ENCODE peak calls at places on chromosome 14, in four cellular contexts. K is HCT116, V is body of pancreas, G is pancreas. N is an unnamed sample. For H3K27me3, the result is how much of the 10 kb centered on the place peaks cover.

GRCh38 chr14:104135121-104135903 is 3.1 kb upstream of the KIF26A start:
- DNase-seq in K (no peak), V (no peak), G (peak), N (no peak)

GRCh38 chr14:65637780-65638179 is 225.2 kb downstream of the FUT8 start:
- DNase-seq in K (no peak), V (no peak), G (no peak), N (no peak)

GRCh38 chr14:95092723-95093122 is 64.6 kb downstream of the DICER1 start:
- DNase-seq in K (no peak), V (no peak), G (no peak), N (no peak)

GRCh38 chr14:100476012-100476822 is 111.0 kb downstream of the BEGAIN start:
- DNase-seq in K (peak), V (peak), G (peak), N (no peak)

GRCh38 chr14:23217621-23218020 is 20.1 kb upstream of the RNF212B start:
- DNase-seq in K (no peak), V (no peak), G (no peak), N (no peak)

GRCh38 chr14:75334191-75335051 is 55.8 kb downstream of the FOS start:
- DNase-seq in K (no peak), V (peak), G (no peak), N (peak)

GRCh38 chr14:91163316-91163715 is 49.4 kb downstream of the DGLUCY start:
- DNase-seq in K (no peak), V (peak), G (no peak), N (no peak)

GRCh38 chr14:76955575-76956252 is 72.8 kb downstream of the IRF2BPL start:
- DNase-seq in K (no peak), V (peak), G (no peak), N (peak)

GRCh38 chr14:22314183-22314820 is 274.7 kb downstream of the DAD1 start:
- DNase-seq in K (peak), V (peak), G (no peak), N (no peak)

GRCh38 chr14:61217516-61217915 is 63.6 kb downstream of the TMEM30B start:
- DNase-seq in K (no peak), V (no peak), G (no peak), N (no peak)

GRCh38 chr14:61219673-61220072 is 61.5 kb downstream of the TMEM30B start:
- DNase-seq in K (no peak), V (no peak), G (no peak), N (no peak)

GRCh38 chr14:61218765-61219164 is 62.4 kb downstream of the TMEM30B start:
- DNase-seq in K (no peak), V (no peak), G (no peak), N (no peak)

GRCh38 chr14:61219256-61219655 is 61.9 kb downstream of the TMEM30B start:
- DNase-seq in K (no peak), V (no peak), G (no peak), N (no peak)

DNA sequence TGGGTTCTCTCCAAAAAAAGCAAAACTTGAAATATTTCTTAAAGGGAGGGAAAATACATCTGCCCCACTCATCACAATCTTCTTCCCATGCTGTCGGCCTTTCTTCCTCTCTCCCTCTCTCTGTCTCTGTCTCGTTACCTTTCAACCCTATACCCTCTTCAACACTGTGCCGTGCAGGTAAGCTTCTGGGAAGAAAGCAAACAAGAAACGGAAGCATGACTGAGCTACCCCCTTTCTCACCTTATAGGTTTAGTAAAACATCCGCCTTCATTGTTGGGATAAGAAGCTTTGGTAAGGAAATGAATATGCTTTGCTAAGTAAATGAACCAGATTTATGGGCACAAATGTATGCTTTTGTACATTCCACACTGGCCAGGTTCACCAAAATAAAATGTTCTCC is 63.0 kb downstream of the TMEM30B start:
- DNase-seq in K (no peak), V (no peak), G (no peak), N (no peak)
- H3K27me3 ChIP-seq in K (under half), V (under half), G (under half), N (under half)

GRCh38 chr14:55071870-55072640 is 20.6 kb downstream of the MAPK1IP1L start:
- DNase-seq in K (no peak), V (no peak), G (no peak), N (no peak)
- H3K27ac ChIP-seq in K (no peak), V (no peak), G (no peak), N (no peak)

DNA sequence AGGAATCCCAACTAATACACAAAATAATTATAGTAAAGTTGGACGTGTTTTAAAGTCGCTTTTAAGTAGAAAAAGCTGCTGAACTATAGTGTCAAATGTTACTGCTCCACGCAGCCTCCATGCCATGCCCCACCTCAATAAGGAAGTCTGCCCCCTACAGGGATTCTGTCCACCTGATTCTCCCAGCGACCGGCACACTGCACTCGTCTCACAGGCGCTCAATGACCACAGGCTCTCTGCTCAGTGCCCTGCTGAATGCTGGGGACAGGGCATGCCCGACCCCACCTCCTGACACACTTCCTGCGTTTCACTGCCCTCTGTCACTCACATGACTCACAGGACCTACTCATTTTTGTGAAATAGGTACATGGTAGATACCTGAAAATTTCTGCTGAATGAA is 48.9 kb downstream of the BDKRB1 start:
- DNase-seq in K (peak), V (no peak), G (no peak), N (no peak)
- TF ChIP-seq CTCF in K (peak), V (no peak), G (no peak), N (no peak)

DNA sequence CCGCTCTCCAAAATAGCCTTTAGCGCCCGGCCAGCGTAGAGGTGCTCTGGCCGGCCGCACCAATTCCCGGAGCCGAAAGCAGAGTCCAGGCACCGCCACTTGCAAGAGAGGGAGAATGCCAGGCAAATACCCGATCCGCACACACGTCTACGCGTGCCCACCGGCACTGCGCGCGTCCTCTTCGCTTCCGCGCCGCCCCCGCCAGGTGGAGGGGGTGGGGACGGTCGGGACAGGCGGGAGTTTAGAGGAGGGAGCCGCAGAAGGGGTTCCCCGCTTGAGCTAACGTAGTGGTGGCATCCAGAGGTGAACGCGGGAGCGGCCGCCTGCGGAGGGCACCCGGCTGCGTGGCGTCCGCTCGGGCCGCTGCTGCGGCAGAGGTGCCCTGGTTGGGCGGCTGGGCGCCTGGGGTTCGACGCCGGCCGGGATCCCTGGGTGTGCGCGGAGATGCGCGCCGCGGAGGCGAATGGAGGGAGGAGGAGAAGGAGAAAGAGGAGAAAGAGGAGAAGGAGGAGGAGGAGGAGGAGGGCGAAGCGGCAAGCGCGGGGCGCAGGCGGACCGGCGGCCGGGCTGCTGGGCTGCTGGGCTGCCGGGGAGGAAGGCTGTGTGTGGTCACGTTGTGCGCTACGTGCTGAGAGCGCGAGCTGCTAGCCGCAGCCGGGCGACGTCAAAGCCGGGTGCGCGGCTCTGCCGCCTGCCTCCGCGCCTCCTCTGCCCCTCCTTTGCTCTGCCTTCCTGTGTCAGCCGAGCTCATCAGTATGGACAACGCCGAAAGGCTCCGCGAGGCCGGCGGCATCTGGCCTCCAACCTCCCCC is at the start of gene MDGA2:
- DNase-seq in K (no peak), V (no peak), G (peak), N (no peak)
- H3K27me3 ChIP-seq in K (under half), V (under half), G (under half), N (under half)

GRCh38 chr14:93049867-93050331 is 65.8 kb downstream of the ITPK1 start:
- DNase-seq in K (no peak), V (peak), G (no peak), N (no peak)
- H3K27ac ChIP-seq in K (no peak), V (no peak), G (no peak), N (no peak)

GRCh38 chr14:59123526-59123925 is 64.9 kb upstream of the DAAM1 start:
- DNase-seq in K (no peak), V (no peak), G (no peak), N (no peak)

GRCh38 chr14:59127437-59127732 is 61.1 kb upstream of the DAAM1 start:
- DNase-seq in K (no peak), V (no peak), G (no peak), N (no peak)

GRCh38 chr14:59123975-59124374 is 64.5 kb upstream of the DAAM1 start:
- DNase-seq in K (no peak), V (no peak), G (no peak), N (no peak)

GRCh38 chr14:59126714-59127436 is 61.6 kb upstream of the DAAM1 start:
- DNase-seq in K (peak), V (peak), G (no peak), N (no peak)

GRCh38 chr14:59125156-59125555 is 63.3 kb upstream of the DAAM1 start:
- DNase-seq in K (no peak), V (no peak), G (no peak), N (no peak)
- TF ChIP-seq CTCF in K (no peak), V (no peak), G (no peak), N (no peak)